ENCODE peak calls at places on chromosomes 4 and X, in nine cellular contexts. One of them, this sample, is unnamed.

GRCh38 chr4:94412019-94413017 is 39.4 kb upstream of the PDLIM5 start:
- DNase-seq in sigmoid colon: no peak
- DNase-seq in Peyer's patch: no peak
- DNase-seq in tibial nerve: no peak
- DNase-seq in left ventricle myocardium inferior: no peak
- DNase-seq in pancreas: no peak
- DNase-seq in adipocyte: peak; percentile 71
- DNase-seq in CD8-positive, alpha-beta T cell: no peak
- DNase-seq in brain microvascular endothelial cell: peak; percentile 68
- DNase-seq in this sample: no peak

GRCh38 chr4:134691915-134692314 is 490.3 kb upstream of the PABPC4L start:
- DNase-seq in brain microvascular endothelial cell: peak; percentile 18
- DNase-seq in tibial nerve: no peak
- DNase-seq in Peyer's patch: no peak
- DNase-seq in adipocyte: peak; percentile 36
- DNase-seq in CD8-positive, alpha-beta T cell: no peak
- DNase-seq in sigmoid colon: no peak
- DNase-seq in left ventricle myocardium inferior: no peak
- DNase-seq in pancreas: no peak
- DNase-seq in this sample: no peak

GRCh38 chr4:88008133-88008621 is 742 bp downstream of the PKD2 start:
- DNase-seq in CD8-positive, alpha-beta T cell: no peak
- DNase-seq in sigmoid colon: peak; percentile 75
- DNase-seq in Peyer's patch: no peak
- DNase-seq in adipocyte: peak; percentile 78
- DNase-seq in tibial nerve: no peak
- DNase-seq in brain microvascular endothelial cell: peak; percentile 18
- DNase-seq in pancreas: peak; percentile 75
- DNase-seq in left ventricle myocardium inferior: peak; percentile 43
- DNase-seq in this sample: peak; percentile 47

GRCh38 chr4:26076000-26076587 is 162.1 kb downstream of the SMIM20 start:
- DNase-seq in left ventricle myocardium inferior: no peak
- DNase-seq in tibial nerve: no peak
- DNase-seq in brain microvascular endothelial cell: no peak
- DNase-seq in pancreas: no peak
- DNase-seq in sigmoid colon: no peak
- DNase-seq in CD8-positive, alpha-beta T cell: no peak
- DNase-seq in adipocyte: peak; percentile 22
- DNase-seq in Peyer's patch: no peak
- DNase-seq in this sample: no peak

GRCh38 chr4:58149404-58150085 is 1039.4 kb upstream of the IGFBP7 start:
- DNase-seq in left ventricle myocardium inferior: no peak
- DNase-seq in Peyer's patch: no peak
- DNase-seq in CD8-positive, alpha-beta T cell: no peak
- DNase-seq in pancreas: peak; percentile 23
- DNase-seq in brain microvascular endothelial cell: no peak
- DNase-seq in tibial nerve: no peak
- DNase-seq in adipocyte: no peak
- DNase-seq in sigmoid colon: no peak
- DNase-seq in this sample: no peak

GRCh38 chr4:57410331-57411052 is 300.3 kb upstream of the IGFBP7 start:
- DNase-seq in tibial nerve: peak; percentile 13
- DNase-seq in adipocyte: peak; percentile 84
- DNase-seq in brain microvascular endothelial cell: no peak
- DNase-seq in Peyer's patch: no peak
- DNase-seq in left ventricle myocardium inferior: no peak
- DNase-seq in CD8-positive, alpha-beta T cell: no peak
- DNase-seq in pancreas: no peak
- DNase-seq in sigmoid colon: peak; percentile 68
- DNase-seq in this sample: no peak

GRCh38 chrX:72142094-72142843 is 10.6 kb upstream of the RTL5 start:
- DNase-seq in pancreas: no peak
- DNase-seq in left ventricle myocardium inferior: no peak
- DNase-seq in brain microvascular endothelial cell: no peak
- DNase-seq in CD8-positive, alpha-beta T cell: no peak
- DNase-seq in Peyer's patch: no peak
- DNase-seq in tibial nerve: no peak
- DNase-seq in sigmoid colon: no peak
- DNase-seq in adipocyte: no peak
- DNase-seq in this sample: no peak

GRCh38 chr4:161428180-161428965 is 735.4 kb downstream of the FSTL5 start:
- DNase-seq in pancreas: no peak
- DNase-seq in tibial nerve: no peak
- DNase-seq in adipocyte: no peak
- DNase-seq in CD8-positive, alpha-beta T cell: no peak
- DNase-seq in brain microvascular endothelial cell: no peak
- DNase-seq in Peyer's patch: no peak
- DNase-seq in sigmoid colon: no peak
- DNase-seq in left ventricle myocardium inferior: no peak
- DNase-seq in this sample: no peak

GRCh38 chr4:3387154-3387942 is 54.4 kb upstream of the HGFAC start:
- DNase-seq in tibial nerve: no peak
- DNase-seq in left ventricle myocardium inferior: no peak
- DNase-seq in sigmoid colon: peak; percentile 61
- DNase-seq in CD8-positive, alpha-beta T cell: no peak
- DNase-seq in pancreas: no peak
- DNase-seq in Peyer's patch: no peak
- DNase-seq in brain microvascular endothelial cell: no peak
- DNase-seq in adipocyte: no peak
- DNase-seq in this sample: no peak

GRCh38 chr4:37890501-37891220 is at the start of gene TBC1D1:
- DNase-seq in pancreas: peak; percentile 91
- DNase-seq in brain microvascular endothelial cell: no peak
- DNase-seq in Peyer's patch: peak; percentile 70
- DNase-seq in sigmoid colon: peak; percentile 93
- DNase-seq in adipocyte: peak; percentile 49
- DNase-seq in left ventricle myocardium inferior: peak; percentile 83
- DNase-seq in CD8-positive, alpha-beta T cell: peak; percentile 13
- DNase-seq in tibial nerve: no peak
- DNase-seq in this sample: no peak

GRCh38 chr4:107349732-107350131 is 313.6 kb upstream of the DKK2 start:
- DNase-seq in pancreas: no peak
- DNase-seq in tibial nerve: no peak
- DNase-seq in sigmoid colon: no peak
- DNase-seq in adipocyte: no peak
- DNase-seq in left ventricle myocardium inferior: no peak
- DNase-seq in Peyer's patch: no peak
- DNase-seq in brain microvascular endothelial cell: no peak
- DNase-seq in CD8-positive, alpha-beta T cell: no peak
- DNase-seq in this sample: no peak

GRCh38 chrX:781216-782211 is 150.9 kb downstream of the SHOX start:
- DNase-seq in adipocyte: no peak
- DNase-seq in pancreas: no peak
- DNase-seq in brain microvascular endothelial cell: no peak
- DNase-seq in Peyer's patch: no peak
- DNase-seq in sigmoid colon: no peak
- DNase-seq in left ventricle myocardium inferior: no peak
- DNase-seq in tibial nerve: no peak
- DNase-seq in CD8-positive, alpha-beta T cell: no peak
- DNase-seq in this sample: no peak

GRCh38 chr4:175789632-175790031 is 22.4 kb downstream of the GPM6A start:
- DNase-seq in Peyer's patch: no peak
- DNase-seq in left ventricle myocardium inferior: no peak
- DNase-seq in adipocyte: no peak
- DNase-seq in tibial nerve: no peak
- DNase-seq in sigmoid colon: no peak
- DNase-seq in brain microvascular endothelial cell: no peak
- DNase-seq in pancreas: no peak
- DNase-seq in CD8-positive, alpha-beta T cell: no peak
- DNase-seq in this sample: no peak

GRCh38 chrX:104351173-104351769 is 96.5 kb upstream of the ESX1 start:
- DNase-seq in brain microvascular endothelial cell: peak; percentile 59
- DNase-seq in tibial nerve: no peak
- DNase-seq in sigmoid colon: no peak
- DNase-seq in pancreas: no peak
- DNase-seq in Peyer's patch: no peak
- DNase-seq in adipocyte: peak; percentile 26
- DNase-seq in left ventricle myocardium inferior: no peak
- DNase-seq in CD8-positive, alpha-beta T cell: no peak
- DNase-seq in this sample: no peak

GRCh38 chr4:3330682-3331081 is 37.9 kb downstream of the RGS12 start:
- DNase-seq in CD8-positive, alpha-beta T cell: no peak
- DNase-seq in Peyer's patch: no peak
- DNase-seq in brain microvascular endothelial cell: no peak
- DNase-seq in pancreas: no peak
- DNase-seq in sigmoid colon: no peak
- DNase-seq in adipocyte: no peak
- DNase-seq in left ventricle myocardium inferior: no peak
- DNase-seq in tibial nerve: no peak
- DNase-seq in this sample: no peak

GRCh38 chr4:112082954-112083586 is 62.2 kb upstream of the FAM241A start:
- DNase-seq in tibial nerve: no peak
- DNase-seq in sigmoid colon: no peak
- DNase-seq in brain microvascular endothelial cell: peak; percentile 53
- DNase-seq in pancreas: no peak
- DNase-seq in Peyer's patch: no peak
- DNase-seq in CD8-positive, alpha-beta T cell: no peak
- DNase-seq in left ventricle myocardium inferior: no peak
- DNase-seq in adipocyte: peak; percentile 19
- DNase-seq in this sample: peak; percentile 10

GRCh38 chrX:63058204-63058603 is 292.9 kb downstream of the SPIN4 start:
- DNase-seq in pancreas: no peak
- DNase-seq in left ventricle myocardium inferior: no peak
- DNase-seq in Peyer's patch: no peak
- DNase-seq in brain microvascular endothelial cell: no peak
- DNase-seq in adipocyte: no peak
- DNase-seq in tibial nerve: no peak
- DNase-seq in sigmoid colon: no peak
- DNase-seq in CD8-positive, alpha-beta T cell: no peak
- DNase-seq in this sample: no peak

GRCh38 chrX:72095370-72095769 is 36.3 kb downstream of the RTL5 start:
- DNase-seq in tibial nerve: no peak
- DNase-seq in sigmoid colon: no peak
- DNase-seq in brain microvascular endothelial cell: no peak
- DNase-seq in Peyer's patch: no peak
- DNase-seq in adipocyte: no peak
- DNase-seq in pancreas: no peak
- DNase-seq in CD8-positive, alpha-beta T cell: no peak
- DNase-seq in left ventricle myocardium inferior: no peak
- DNase-seq in this sample: no peak

GRCh38 chr4:139550724-139551429 is 5.1 kb downstream of the SETD7 start:
- DNase-seq in sigmoid colon: peak; percentile 70
- DNase-seq in left ventricle myocardium inferior: peak; percentile 27
- DNase-seq in tibial nerve: no peak
- DNase-seq in Peyer's patch: no peak
- DNase-seq in adipocyte: peak; percentile 24
- DNase-seq in pancreas: no peak
- DNase-seq in CD8-positive, alpha-beta T cell: no peak
- DNase-seq in brain microvascular endothelial cell: peak; percentile 51
- DNase-seq in this sample: no peak

GRCh38 chr4:139553751-139554670 is 2.0 kb downstream of the SETD7 start:
- DNase-seq in sigmoid colon: no peak
- DNase-seq in CD8-positive, alpha-beta T cell: no peak
- DNase-seq in left ventricle myocardium inferior: no peak
- DNase-seq in pancreas: no peak
- DNase-seq in tibial nerve: no peak
- DNase-seq in adipocyte: peak; percentile 23
- DNase-seq in Peyer's patch: no peak
- DNase-seq in brain microvascular endothelial cell: no peak
- DNase-seq in this sample: no peak

GRCh38 chr4:139552908-139553307 is 3.1 kb downstream of the SETD7 start:
- DNase-seq in Peyer's patch: no peak
- DNase-seq in tibial nerve: peak; percentile 25
- DNase-seq in brain microvascular endothelial cell: no peak
- DNase-seq in sigmoid colon: no peak
- DNase-seq in CD8-positive, alpha-beta T cell: no peak
- DNase-seq in adipocyte: no peak
- DNase-seq in left ventricle myocardium inferior: peak; percentile 38
- DNase-seq in pancreas: no peak
- DNase-seq in this sample: no peak

GRCh38 chr4:139554726-139555072 is 1.3 kb downstream of the SETD7 start:
- DNase-seq in brain microvascular endothelial cell: no peak
- DNase-seq in tibial nerve: no peak
- DNase-seq in sigmoid colon: no peak
- DNase-seq in pancreas: no peak
- DNase-seq in Peyer's patch: no peak
- DNase-seq in left ventricle myocardium inferior: no peak
- DNase-seq in CD8-positive, alpha-beta T cell: no peak
- DNase-seq in adipocyte: no peak
- DNase-seq in this sample: no peak

DNA sequence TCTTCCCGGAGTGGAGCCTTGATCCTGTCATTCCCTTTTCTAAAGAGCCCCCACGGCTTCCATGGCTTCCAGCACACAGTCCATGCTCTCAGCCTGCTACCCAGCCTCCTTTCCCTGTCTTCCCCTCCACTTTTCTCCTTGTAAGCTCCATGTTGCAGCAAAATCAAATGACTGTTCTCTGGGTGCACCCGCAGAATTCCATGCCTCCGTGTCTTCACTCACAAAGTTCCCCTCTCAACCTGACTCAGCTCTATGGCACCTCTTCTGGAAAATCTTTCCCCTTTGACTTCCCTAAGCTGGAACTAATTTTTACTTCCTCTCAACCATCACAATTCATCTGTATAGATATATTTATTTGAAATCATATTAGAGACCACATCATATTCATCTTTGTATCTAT is 3.5 kb downstream of the SETD7 start:
- DNase-seq in CD8-positive, alpha-beta T cell: no peak
- DNase-seq in Peyer's patch: no peak
- DNase-seq in sigmoid colon: no peak
- DNase-seq in pancreas: no peak
- DNase-seq in left ventricle myocardium inferior: no peak
- DNase-seq in adipocyte: peak; percentile 63
- DNase-seq in tibial nerve: no peak
- DNase-seq in brain microvascular endothelial cell: no peak
- DNase-seq in this sample: no peak
- H3K4me3 ChIP-seq in CD8-positive, alpha-beta T cell: no peak overlapping the region
- H3K4me3 ChIP-seq in Peyer's patch: no peak overlapping the region
- H3K4me3 ChIP-seq in sigmoid colon: no peak overlapping the region
- H3K4me3 ChIP-seq in pancreas: no peak overlapping the region
- H3K4me3 ChIP-seq in left ventricle myocardium inferior: peak overlapping the region; percentile 92
- H3K4me3 ChIP-seq in adipocyte: peak overlapping the region; percentile 45
- H3K4me3 ChIP-seq in tibial nerve: no peak overlapping the region
- H3K4me3 ChIP-seq in brain microvascular endothelial cell: no peak overlapping the region
- H3K4me3 ChIP-seq in this sample: no peak overlapping the region

GRCh38 chrX:48974033-48974432 is 2.4 kb upstream of the KCND1 start:
- DNase-seq in pancreas: no peak
- DNase-seq in sigmoid colon: no peak
- DNase-seq in Peyer's patch: no peak
- DNase-seq in CD8-positive, alpha-beta T cell: no peak
- DNase-seq in tibial nerve: no peak
- DNase-seq in left ventricle myocardium inferior: no peak
- DNase-seq in brain microvascular endothelial cell: no peak
- DNase-seq in adipocyte: no peak
- DNase-seq in this sample: no peak
- H3K36me3 ChIP-seq in pancreas: no peaks in the 10 kb centered on the region
- H3K36me3 ChIP-seq in sigmoid colon: peaks cover 22% of the 10 kb centered on the region
- H3K36me3 ChIP-seq in Peyer's patch: no peaks in the 10 kb centered on the region
- H3K36me3 ChIP-seq in CD8-positive, alpha-beta T cell: no peaks in the 10 kb centered on the region
- H3K36me3 ChIP-seq in tibial nerve: peaks cover 42% of the 10 kb centered on the region
- H3K36me3 ChIP-seq in left ventricle myocardium inferior: peaks cover 21% of the 10 kb centered on the region
- H3K36me3 ChIP-seq in brain microvascular endothelial cell: no peaks in the 10 kb centered on the region
- H3K36me3 ChIP-seq in adipocyte: peaks cover 21% of the 10 kb centered on the region
- H3K36me3 ChIP-seq in this sample: no peaks in the 10 kb centered on the region

GRCh38 chrX:111447298-111447697 is 35.3 kb upstream of the DCX start:
- DNase-seq in pancreas: no peak
- DNase-seq in tibial nerve: no peak
- DNase-seq in adipocyte: no peak
- DNase-seq in CD8-positive, alpha-beta T cell: no peak
- DNase-seq in brain microvascular endothelial cell: no peak
- DNase-seq in sigmoid colon: no peak
- DNase-seq in left ventricle myocardium inferior: no peak
- DNase-seq in Peyer's patch: no peak
- DNase-seq in this sample: peak; percentile 39
- H3K27me3 ChIP-seq in pancreas: no peaks in the 10 kb centered on the region
- H3K27me3 ChIP-seq in tibial nerve: no peaks in the 10 kb centered on the region
- H3K27me3 ChIP-seq in adipocyte: peaks cover 17% of the 10 kb centered on the region
- H3K27me3 ChIP-seq in CD8-positive, alpha-beta T cell: no peaks in the 10 kb centered on the region
- H3K27me3 ChIP-seq in brain microvascular endothelial cell: no peaks in the 10 kb centered on the region
- H3K27me3 ChIP-seq in sigmoid colon: no peaks in the 10 kb centered on the region
- H3K27me3 ChIP-seq in left ventricle myocardium inferior: no peaks in the 10 kb centered on the region
- H3K27me3 ChIP-seq in Peyer's patch: no peaks in the 10 kb centered on the region
- H3K27me3 ChIP-seq in this sample: no peaks in the 10 kb centered on the region

GRCh38 chrX:2628751-2629315 is 62.3 kb upstream of the CD99 start:
- DNase-seq in left ventricle myocardium inferior: no peak
- DNase-seq in brain microvascular endothelial cell: no peak
- DNase-seq in CD8-positive, alpha-beta T cell: no peak
- DNase-seq in adipocyte: no peak
- DNase-seq in sigmoid colon: no peak
- DNase-seq in pancreas: no peak
- DNase-seq in Peyer's patch: no peak
- DNase-seq in tibial nerve: no peak
- DNase-seq in this sample: no peak
- H3K4me3 ChIP-seq in left ventricle myocardium inferior: no peak overlapping the region
- H3K4me3 ChIP-seq in brain microvascular endothelial cell: no peak overlapping the region
- H3K4me3 ChIP-seq in CD8-positive, alpha-beta T cell: peak overlapping the region; percentile 2
- H3K4me3 ChIP-seq in adipocyte: no peak overlapping the region
- H3K4me3 ChIP-seq in sigmoid colon: no peak overlapping the region
- H3K4me3 ChIP-seq in pancreas: no peak overlapping the region
- H3K4me3 ChIP-seq in Peyer's patch: no peak overlapping the region
- H3K4me3 ChIP-seq in tibial nerve: no peak overlapping the region
- H3K4me3 ChIP-seq in this sample: no peak overlapping the region